ENCODE peak calls at places on chromosomes 7 and 10, in five cellular contexts. X is HAP-1, E is left lung, H is HepG2, T is psoas muscle. K is an unnamed sample.

GRCh38 chr10:101611506-101611905 is 23.4 kb downstream of the DPCD start:
- DNase-seq in X (no peak), E (no peak), H (no peak), T (no peak), K (no peak)

GRCh38 chr7:29281782-29282541 is 87.4 kb downstream of the CHN2 start:
- DNase-seq in X (no peak), E (no peak), H (peak; percentile 51), T (no peak), K (no peak)

GRCh38 chr7:96997512-96998032 is 7.8 kb upstream of the DLX6 start:
- DNase-seq in X (peak; percentile 18), E (no peak), H (no peak), T (no peak), K (no peak)

GRCh38 chr10:29719281-29719675 is 84.5 kb upstream of the SVIL start:
- DNase-seq in X (no peak), E (no peak), H (no peak), T (no peak), K (no peak)

GRCh38 chr7:5393328-5393727 is 30.3 kb downstream of the TNRC18 start:
- DNase-seq in X (no peak), E (no peak), H (no peak), T (no peak), K (no peak)

GRCh38 chr10:114869500-114869899 is 47.9 kb downstream of the FHIP2A start:
- DNase-seq in X (no peak), E (no peak), H (no peak), T (no peak), K (no peak)

GRCh38 chr10:69088801-69089501 is 1.0 kb downstream of the SRGN start:
- DNase-seq in X (no peak), E (no peak), H (no peak), T (no peak), K (no peak)

GRCh38 chr7:28298870-28299484 is 113.3 kb upstream of the CREB5 start:
- DNase-seq in X (peak; percentile 57), E (no peak), H (peak; percentile 29), T (no peak), K (no peak)

GRCh38 chr7:33334349-33334748 is 205.0 kb downstream of the BBS9 start:
- DNase-seq in X (peak; percentile 9), E (no peak), H (peak; percentile 6), T (no peak), K (no peak)

GRCh38 chr10:24873281-24873683 is 79.1 kb downstream of the PRTFDC1 start:
- DNase-seq in X (no peak), E (no peak), H (peak; percentile 68), T (no peak), K (no peak)

GRCh38 chr10:133528296-133528844 is 1.2 kb downstream of the CYP2E1 start:
- DNase-seq in X (no peak), E (no peak), H (no peak), T (no peak), K (no peak)

GRCh38 chr10:31751401-31752080 is 177.1 kb downstream of the ARHGAP12 start:
- DNase-seq in X (no peak), E (no peak), H (no peak), T (no peak), K (no peak)

GRCh38 chr7:5661941-5662340 is 119.5 kb downstream of the RNF216 start:
- DNase-seq in X (no peak), E (no peak), H (no peak), T (no peak), K (no peak)

GRCh38 chr10:72175166-72175565 is 40.6 kb upstream of the ANAPC16 start:
- DNase-seq in X (peak; percentile 14), E (no peak), H (no peak), T (no peak), K (no peak)
- H3K4me1 ChIP-seq in X (peaks cover 39% of the 10 kb centered on the region), E (peaks cover 33% of the 10 kb centered on the region), H (peaks cover 28% of the 10 kb centered on the region), T (no peaks in the 10 kb centered on the region), K (no peaks in the 10 kb centered on the region)

GRCh38 chr7:24717247-24717622 is 40.0 kb downstream of the GSDME start:
- DNase-seq in X (no peak), E (peak; percentile 51), H (no peak), T (no peak), K (no peak)

GRCh38 chr7:24716480-24717246 is 40.6 kb downstream of the GSDME start:
- DNase-seq in X (no peak), E (no peak), H (no peak), T (no peak), K (no peak)

GRCh38 chr7:24718977-24719491 is 38.2 kb downstream of the GSDME start:
- DNase-seq in X (no peak), E (peak; percentile 47), H (no peak), T (no peak), K (no peak)

GRCh38 chr7:24718431-24718831 is 38.8 kb downstream of the GSDME start:
- DNase-seq in X (no peak), E (no peak), H (no peak), T (no peak), K (no peak)

GRCh38 chr7:24717694-24718320 is 39.5 kb downstream of the GSDME start:
- DNase-seq in X (no peak), E (peak; percentile 37), H (no peak), T (no peak), K (no peak)
- H3K4me1 ChIP-seq in X (no peaks in the 10 kb centered on the region), E (no peaks in the 10 kb centered on the region), H (no peaks in the 10 kb centered on the region), T (peaks cover 11% of the 10 kb centered on the region), K (no peaks in the 10 kb centered on the region)

GRCh38 chr7:17882685-17883084 is 57.6 kb downstream of the SNX13 start:
- DNase-seq in X (no peak), E (peak; percentile 32), H (no peak), T (no peak), K (no peak)

DNA sequence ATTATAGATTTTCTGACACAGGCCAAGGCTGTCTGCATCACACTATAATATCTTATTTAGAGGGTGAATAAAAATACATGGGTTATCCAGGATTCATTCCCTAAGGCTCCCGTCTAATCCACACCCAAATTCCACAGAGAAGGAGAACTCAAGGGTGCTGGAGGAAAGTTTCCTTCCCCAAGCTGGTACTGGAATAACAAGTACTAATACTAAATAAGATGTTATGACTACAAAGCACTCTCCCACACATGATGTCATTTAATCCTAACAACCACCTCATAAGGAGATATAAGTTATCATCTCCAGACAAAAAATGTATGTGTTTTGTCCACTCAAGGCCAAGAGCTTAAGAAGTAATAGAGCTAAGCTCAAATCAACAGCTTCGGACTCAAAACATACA is 53.0 kb downstream of the SNX13 start:
- DNase-seq in X (no peak), E (no peak), H (no peak), T (no peak), K (no peak)
- H3K4me1 ChIP-seq in X (no peaks in the 10 kb centered on the region), E (no peaks in the 10 kb centered on the region), H (no peaks in the 10 kb centered on the region), T (no peaks in the 10 kb centered on the region), K (no peaks in the 10 kb centered on the region)

DNA sequence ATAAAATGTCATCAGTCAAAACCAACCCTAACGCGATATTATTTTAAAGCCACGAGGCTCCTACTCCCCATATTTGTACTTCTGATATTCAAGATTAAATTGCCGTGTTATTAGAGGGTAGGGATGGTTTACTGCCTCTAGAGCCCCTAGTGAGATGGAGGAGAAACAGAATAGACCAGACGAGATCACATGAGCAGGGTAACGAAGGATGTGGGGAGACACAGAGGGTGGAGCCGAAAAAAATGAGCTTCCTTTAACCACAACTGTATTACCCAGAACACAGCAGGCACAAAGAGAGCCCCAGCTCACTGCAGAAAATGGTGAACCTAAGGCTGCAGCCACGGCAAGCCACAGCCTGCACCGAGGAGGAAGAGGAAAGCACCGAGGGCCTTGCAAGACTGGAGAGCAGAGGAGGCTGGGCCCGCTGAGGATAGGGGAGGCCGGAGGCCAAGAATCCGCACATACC is 14.3 kb downstream of the ZC3HAV1 start:
- DNase-seq in X (no peak), E (peak; percentile 72), H (no peak), T (peak; percentile 54), K (no peak)
- H3K4me1 ChIP-seq in X (peaks cover 20% of the 10 kb centered on the region), E (peaks cover 86% of the 10 kb centered on the region), H (peaks cover 31% of the 10 kb centered on the region), T (peaks cover 2% of the 10 kb centered on the region), K (peaks cover 28% of the 10 kb centered on the region)

DNA sequence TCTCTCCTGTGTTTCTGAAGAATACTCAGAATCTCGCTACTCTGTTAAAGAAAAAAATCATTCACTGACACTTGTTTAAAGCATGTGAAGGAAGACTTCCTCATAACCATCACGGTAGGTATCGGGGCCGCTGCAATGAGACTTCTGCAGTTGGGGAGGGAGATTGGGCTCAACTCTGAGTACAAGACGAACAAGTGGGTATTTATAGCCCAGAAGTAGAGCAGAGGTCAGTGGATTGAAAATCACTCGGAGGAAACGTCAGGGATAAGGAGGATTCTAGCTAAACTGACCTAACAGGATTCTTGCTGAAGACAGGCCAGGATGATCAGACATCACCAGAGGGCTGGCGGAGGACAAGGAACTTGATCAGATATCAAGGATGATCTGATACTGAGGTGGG is 33.3 kb downstream of the ITPRIP start:
- DNase-seq in X (no peak), E (no peak), H (no peak), T (no peak), K (no peak)
- H3K4me1 ChIP-seq in X (peaks cover 4% of the 10 kb centered on the region), E (peaks cover 45% of the 10 kb centered on the region), H (peaks cover 39% of the 10 kb centered on the region), T (peaks cover 52% of the 10 kb centered on the region), K (peaks cover 20% of the 10 kb centered on the region)

DNA sequence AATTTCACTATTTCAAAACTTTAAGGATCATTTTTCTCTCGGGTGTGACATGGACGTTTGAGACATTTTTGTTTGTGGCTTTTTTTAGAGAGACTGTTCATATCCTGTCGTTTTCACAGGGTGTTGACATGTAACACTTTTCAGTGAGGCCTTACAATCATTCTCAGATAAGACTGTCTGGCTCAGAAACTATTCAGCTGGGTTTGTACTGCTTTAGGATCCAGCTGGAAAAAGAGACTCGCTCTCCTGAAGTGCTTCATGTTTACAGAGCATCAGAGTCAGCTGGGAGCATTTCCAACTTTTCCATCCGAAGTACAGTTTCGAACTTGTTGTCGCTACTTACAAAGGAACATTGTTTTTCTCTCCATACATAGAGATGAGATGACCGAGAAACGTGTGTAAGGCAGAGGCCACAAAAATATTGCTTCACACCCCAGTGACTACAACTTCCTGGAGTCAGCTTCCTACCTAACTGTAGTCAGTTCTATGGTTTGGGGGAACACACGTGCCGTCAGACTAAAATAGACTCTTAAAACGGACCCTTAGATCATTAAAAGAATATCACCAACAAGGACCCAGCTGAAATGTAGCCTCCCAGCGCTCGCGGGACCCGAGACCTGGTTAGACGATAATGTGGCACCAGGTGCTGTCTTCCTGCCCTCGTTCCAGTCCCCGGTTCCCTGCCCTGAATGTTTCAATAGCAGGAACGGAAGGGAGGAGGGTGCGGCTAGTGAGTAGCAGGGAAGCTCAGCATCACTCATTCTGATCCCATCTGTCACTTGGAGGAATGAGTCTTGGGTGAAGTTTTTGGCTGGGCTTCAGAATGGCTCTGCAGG is 78.0 kb downstream of the MKI67 start:
- DNase-seq in X (no peak), E (no peak), H (peak; percentile 45), T (no peak), K (no peak)
- H3K4me1 ChIP-seq in X (no peaks in the 10 kb centered on the region), E (peaks cover 65% of the 10 kb centered on the region), H (peaks cover 13% of the 10 kb centered on the region), T (no peaks in the 10 kb centered on the region), K (peaks cover 31% of the 10 kb centered on the region)

GRCh38 chr10:1779796-1780195 is 42.5 kb upstream of the ADARB2 start:
- DNase-seq in X (no peak), E (no peak), H (no peak), T (no peak), K (no peak)

GRCh38 chr10:1778570-1778969 is 41.2 kb upstream of the ADARB2 start:
- DNase-seq in X (no peak), E (no peak), H (no peak), T (no peak), K (no peak)

GRCh38 chr10:1776127-1776662 is 38.9 kb upstream of the ADARB2 start:
- DNase-seq in X (no peak), E (no peak), H (no peak), T (no peak), K (no peak)

DNA sequence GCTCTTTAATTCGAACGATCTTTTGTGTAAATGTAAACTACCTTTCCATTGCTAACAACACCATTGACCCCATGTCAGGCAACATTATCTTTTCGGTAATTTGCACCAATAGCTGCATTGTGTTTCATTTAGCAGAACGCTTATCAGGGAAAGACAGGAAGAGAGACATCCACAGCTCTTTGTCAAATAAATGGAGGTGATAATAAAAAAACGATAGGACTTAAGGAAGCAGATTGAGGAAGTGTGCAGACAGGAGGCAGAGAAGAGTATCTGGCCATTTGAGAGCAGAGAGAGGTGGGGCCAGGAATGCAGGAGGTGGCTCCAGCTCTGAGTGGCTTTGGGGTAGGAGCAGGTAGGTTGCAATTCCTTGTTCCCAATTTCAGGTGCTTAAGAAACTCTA is 37.5 kb upstream of the ADARB2 start:
- DNase-seq in X (no peak), E (no peak), H (no peak), T (no peak), K (no peak)
- H3K4me1 ChIP-seq in X (no peaks in the 10 kb centered on the region), E (no peaks in the 10 kb centered on the region), H (no peaks in the 10 kb centered on the region), T (no peaks in the 10 kb centered on the region), K (no peaks in the 10 kb centered on the region)

K was measured in upper lobe of right lung.